ENCODE peak calls at places on chromosome 12, in five cellular contexts. K is CD8-positive, alpha-beta memory T cell; A is neuronal stem cell; R is activated T-helper 1 cell treated with anti-CD3 and anti-CD28 coated beads, Interleukin-12 subunit alpha, Interleukin-12 subunit beta, Interleukin-2, Interleukin-4 antibody, amounts not matched to agents 30 ng/mL and 10 ng/mL and 1 ng/mL, durations not matched to agents 14 hours and 24 hours and 36 hours; P is A549. L is an unnamed sample.

GRCh38 chr12:110861729-110862128 is 14.9 kb downstream of the CCDC63 start:
- DNase-seq in K (no peak), A (no peak), R (no peak), P (no peak), L (no peak)

GRCh38 chr12:125240717-125241116 is 175.5 kb downstream of the AACS start:
- DNase-seq in K (no peak), A (no peak), R (no peak), P (no peak), L (no peak)

GRCh38 chr12:131204416-131205311 is 251.0 kb downstream of the ADGRD1 start:
- DNase-seq in K (no peak), A (no peak), R (no peak), P (no peak), L (no peak)

GRCh38 chr12:130761537-130762318 is 45.6 kb upstream of the RIMBP2 start:
- DNase-seq in K (peak), A (peak), R (peak), P (peak), L (peak)

GRCh38 chr12:103758310-103759089 is 82.5 kb downstream of the NT5DC3 start:
- DNase-seq in K (no peak), A (no peak), R (no peak), P (no peak), L (no peak)

GRCh38 chr12:27498761-27499160 is 25.2 kb upstream of the PPFIBP1 start:
- DNase-seq in K (no peak), A (no peak), R (no peak), P (no peak), L (no peak)

GRCh38 chr12:56193025-56193578 is 3.8 kb upstream of the SMARCC2 start:
- DNase-seq in K (peak), A (peak), R (peak), P (peak), L (peak)

GRCh38 chr12:83676896-83677295 is 990.2 kb downstream of the TMTC2 start:
- DNase-seq in K (no peak), A (no peak), R (no peak), P (no peak), L (no peak)

GRCh38 chr12:52090291-52090690 is 10.8 kb downstream of the SMIM41 start:
- DNase-seq in K (no peak), A (no peak), R (no peak), P (no peak), L (no peak)

GRCh38 chr12:115294443-115295133 is 610.6 kb upstream of the TBX3 start:
- DNase-seq in K (no peak), A (no peak), R (no peak), P (peak), L (no peak)

GRCh38 chr12:123057505-123058265 is 77.2 kb downstream of the ARL6IP4 start:
- DNase-seq in K (no peak), A (no peak), R (no peak), P (no peak), L (no peak)

GRCh38 chr12:95532851-95533250 is 18.4 kb downstream of the USP44 start:
- DNase-seq in K (no peak), A (no peak), R (no peak), P (no peak), L (no peak)

GRCh38 chr12:29320295-29321090 is 60.5 kb downstream of the ERGIC2 start:
- DNase-seq in K (no peak), A (no peak), R (no peak), P (peak), L (no peak)

GRCh38 chr12:109606261-109607028 is 32.9 kb downstream of the MVK start:
- DNase-seq in K (no peak), A (peak), R (no peak), P (no peak), L (no peak)

GRCh38 chr12:132904718-132905328 is 17.4 kb upstream of the CHFR start:
- DNase-seq in K (peak), A (peak), R (peak), P (no peak), L (peak)

GRCh38 chr12:2319747-2320146 is 267.0 kb downstream of the CACNA1C start:
- DNase-seq in K (no peak), A (no peak), R (no peak), P (no peak), L (no peak)

GRCh38 chr12:68804654-68805591 is 3.1 kb upstream of the MDM2 start:
- DNase-seq in K (no peak), A (no peak), R (no peak), P (no peak), L (no peak)

GRCh38 chr12:114681149-114681849 is 2.7 kb downstream of the TBX3 start:
- DNase-seq in K (no peak), A (no peak), R (no peak), P (no peak), L (no peak)

GRCh38 chr12:11460343-11461023 is 65.1 kb upstream of the PRB2 start:
- DNase-seq in K (no peak), A (no peak), R (no peak), P (no peak), L (no peak)

GRCh38 chr12:21828111-21828775 is 53.7 kb upstream of the KCNJ8 start:
- DNase-seq in K (no peak), A (no peak), R (no peak), P (no peak), L (no peak)

GRCh38 chr12:113097716-113098427 is 37.7 kb downstream of the RASAL1 start:
- DNase-seq in K (no peak), A (peak), R (no peak), P (no peak), L (no peak)

GRCh38 chr12:52568111-52568510 is 5.5 kb downstream of the KRT74 start:
- DNase-seq in K (no peak), A (no peak), R (no peak), P (no peak), L (no peak)

GRCh38 chr12:124881123-124881522 is 17.5 kb upstream of the SCARB1 start:
- DNase-seq in K (no peak), A (no peak), R (no peak), P (no peak), L (no peak)

GRCh38 chr12:88144546-88145468 is 2.7 kb downstream of the TMTC3 start:
- DNase-seq in K (no peak), A (no peak), R (no peak), P (no peak), L (no peak)

GRCh38 chr12:121980211-121980891 is 41.3 kb upstream of the BCL7A start:
- DNase-seq in K (no peak), A (no peak), R (no peak), P (no peak), L (no peak)

GRCh38 chr12:15435597-15435996 is 113.3 kb downstream of the PTPRO start:
- DNase-seq in K (no peak), A (no peak), R (no peak), P (no peak), L (no peak)

GRCh38 chr12:52230364-52231281 is 2.4 kb upstream of the KRT7 start:
- DNase-seq in K (no peak), A (no peak), R (no peak), P (peak), L (no peak)

GRCh38 chr12:118980407-118981014 is 830 bp upstream of the SRRM4 start:
- DNase-seq in K (no peak), A (peak), R (no peak), P (no peak), L (no peak)

GRCh38 chr12:124847113-124847512 is 16.6 kb downstream of the SCARB1 start:
- DNase-seq in K (no peak), A (no peak), R (no peak), P (no peak), L (no peak)

GRCh38 chr12:120760349-120761245 is 35.0 kb downstream of the ACADS start:
- DNase-seq in K (no peak), A (no peak), R (peak), P (no peak), L (peak)

GRCh38 chr12:89064780-89065179 is 287.5 kb downstream of the DUSP6 start:
- DNase-seq in K (no peak), A (no peak), R (no peak), P (peak), L (no peak)

GRCh38 chr12:92942905-92943304 is 13.8 kb upstream of the EEA1 start:
- DNase-seq in K (no peak), A (no peak), R (no peak), P (no peak), L (no peak)

GRCh38 chr12:75738486-75738885 is 227.1 kb upstream of the KRR1 start:
- DNase-seq in K (no peak), A (no peak), R (peak), P (no peak), L (no peak)

GRCh38 chr12:99026332-99027116 is 381.4 kb downstream of the APAF1 start:
- DNase-seq in K (no peak), A (no peak), R (no peak), P (no peak), L (no peak)